ENCODE peak calls at places on chromosome 6, in five cellular contexts. Q is colonic mucosa, G is IMR-90, V is kidney epithelial cell, L is WTC11. R is an unnamed sample.

GRCh38 chr6:163729127-163729872 is 314.8 kb downstream of the QKI start:
- DNase-seq in Q (no peak), G (no peak), V (no peak), L (no peak), R (no peak)

GRCh38 chr6:114524081-114524480 is 181.3 kb upstream of the HS3ST5 start:
- DNase-seq in Q (no peak), G (no peak), V (no peak), L (no peak), R (no peak)

GRCh38 chr6:130981409-130981808 is 81.6 kb downstream of the EPB41L2 start:
- DNase-seq in Q (no peak), G (peak), V (no peak), L (no peak), R (no peak)

GRCh38 chr6:5786321-5787053 is 220.2 kb downstream of the NRN1 start:
- DNase-seq in Q (no peak), G (no peak), V (no peak), L (no peak), R (no peak)

GRCh38 chr6:73566954-73567591 is 46.2 kb upstream of the EEF1A1 start:
- DNase-seq in Q (peak), G (peak), V (no peak), L (no peak), R (no peak)

GRCh38 chr6:168060521-168060931 is 18.5 kb downstream of the FRMD1 start:
- DNase-seq in Q (peak), G (peak), V (peak), L (peak), R (no peak)

GRCh38 chr6:31246051-31246495 is 25.8 kb downstream of the HLA-C start:
- DNase-seq in Q (no peak), G (peak), V (peak), L (no peak), R (no peak)

GRCh38 chr6:72619883-72620696 is 1.8 kb upstream of the KCNQ5 start:
- DNase-seq in Q (peak), G (peak), V (no peak), L (peak), R (peak)

GRCh38 chr6:36897629-36898028 is 11.9 kb downstream of the C6orf89 start:
- DNase-seq in Q (no peak), G (peak), V (no peak), L (peak), R (no peak)
- TF ChIP-seq CTCF in Q (no peak), G (peak), V (peak), L (no peak), R (no peak)

GRCh38 chr6:42879372-42880239 is at the start of gene RPL7L1:
- DNase-seq in Q (peak), G (peak), V (no peak), L (peak), R (peak)
- TF ChIP-seq CTCF in Q (no peak), G (no peak), V (no peak), L (no peak), R (no peak)

GRCh38 chr6:135499441-135500340 is 2.2 kb upstream of the AHI1 start:
- DNase-seq in Q (no peak), G (no peak), V (no peak), L (no peak), R (no peak)

GRCh38 chr6:135498178-135498841 is 770 bp upstream of the AHI1 start:
- DNase-seq in Q (peak), G (peak), V (peak), L (no peak), R (peak)

GRCh38 chr6:135493218-135493961 is 4.2 kb downstream of the AHI1 start:
- DNase-seq in Q (no peak), G (peak), V (no peak), L (no peak), R (no peak)

GRCh38 chr6:135496805-135497411 is 632 bp downstream of the AHI1 start:
- DNase-seq in Q (no peak), G (no peak), V (no peak), L (no peak), R (no peak)

GRCh38 chr6:135497412-135498177 is at the start of gene AHI1:
- DNase-seq in Q (peak), G (peak), V (peak), L (peak), R (peak)
- TF ChIP-seq CTCF in Q (no peak), G (no peak), V (no peak), L (no peak), R (no peak)

GRCh38 chr6:116577486-116577885 is 6.2 kb downstream of the RWDD1 start:
- DNase-seq in Q (no peak), G (no peak), V (no peak), L (no peak), R (no peak)
- TF ChIP-seq CTCF in Q (no peak), G (no peak), V (no peak), L (no peak), R (no peak)

GRCh38 chr6:123965894-123966293 is 162.2 kb downstream of the NKAIN2 start:
- DNase-seq in Q (no peak), G (peak), V (no peak), L (peak), R (no peak)
- TF ChIP-seq CTCF in Q (no peak), G (peak), V (peak), L (no peak), R (no peak)

GRCh38 chr6:148465654-148466053 is 123.0 kb downstream of the SASH1 start:
- DNase-seq in Q (no peak), G (no peak), V (no peak), L (no peak), R (no peak)

GRCh38 chr6:148465011-148465335 is 122.3 kb downstream of the SASH1 start:
- DNase-seq in Q (no peak), G (no peak), V (no peak), L (no peak), R (no peak)

GRCh38 chr6:148466158-148466557 is 123.5 kb downstream of the SASH1 start:
- DNase-seq in Q (no peak), G (no peak), V (no peak), L (no peak), R (no peak)

GRCh38 chr6:148463671-148464070 is 121.0 kb downstream of the SASH1 start:
- DNase-seq in Q (no peak), G (peak), V (no peak), L (no peak), R (no peak)

GRCh38 chr6:148464319-148465010 is 121.8 kb downstream of the SASH1 start:
- DNase-seq in Q (peak), G (peak), V (peak), L (peak), R (peak)
- TF ChIP-seq CTCF in Q (peak), G (peak), V (peak), L (peak), R (peak)

R was measured in GM13976.